ENCODE peak calls at places on chromosomes 6 and 20, in seven cellular contexts. S, J, Z, U, L, R and X are unnamed samples.

GRCh38 chr6:21648475-21649050 is 55.0 kb downstream of the SOX4 start:
- DNase-seq in R (no peak), U (no peak), Z (no peak), L (no peak), S (peak; percentile 37), J (no peak), X (no peak)

GRCh38 chr6:105346052-105346451 is 56.8 kb downstream of the PREP start:
- DNase-seq in R (peak; percentile 74), J (no peak), S (no peak), U (peak; percentile 76), L (no peak), Z (no peak), X (no peak)

GRCh38 chr6:94278146-94278545 is 858.8 kb upstream of the EPHA7 start:
- DNase-seq in S (no peak), R (no peak), L (no peak), Z (no peak), J (no peak), U (no peak), X (no peak)

GRCh38 chr6:142459267-142459666 is 157.5 kb downstream of the ADGRG6 start:
- DNase-seq in R (peak; percentile 33), S (no peak), L (no peak), J (no peak), Z (no peak), U (no peak), X (no peak)

GRCh38 chr20:63102720-63103375 is 96.1 kb upstream of the BHLHE23 start:
- DNase-seq in Z (no peak), S (no peak), U (no peak), L (peak; percentile 24), R (peak; percentile 42), J (no peak), X (peak; percentile 37)

GRCh38 chr6:33860706-33861474 is 57.1 kb upstream of the MLN start:
- DNase-seq in L (no peak), U (no peak), J (no peak), Z (no peak), S (peak; percentile 29), R (peak; percentile 63), X (no peak)

GRCh38 chr6:359261-360035 is 32.1 kb upstream of the IRF4 start:
- DNase-seq in J (no peak), R (no peak), L (no peak), Z (no peak), S (no peak), U (no peak), X (no peak)

GRCh38 chr6:8219352-8219943 is 117.1 kb upstream of the EEF1E1 start:
- DNase-seq in Z (peak; percentile 63), L (peak; percentile 42), U (no peak), R (peak; percentile 57), J (peak; percentile 21), S (peak; percentile 43), X (no peak)

GRCh38 chr20:17645010-17645409 is 37.0 kb downstream of the RRBP1 start:
- DNase-seq in J (no peak), S (no peak), R (no peak), U (no peak), L (no peak), Z (no peak), X (peak; percentile 11)

GRCh38 chr6:145815351-145815772 is 767 bp upstream of the FBXO30 start:
- DNase-seq in J (peak; percentile 28), S (no peak), U (no peak), Z (no peak), R (peak; percentile 23), L (peak; percentile 51), X (peak; percentile 67)

GRCh38 chr6:23445157-23445710 is 680.8 kb upstream of the NRSN1 start:
- DNase-seq in L (no peak), R (peak; percentile 37), S (no peak), U (no peak), Z (no peak), J (peak; percentile 60), X (no peak)

GRCh38 chr6:23441813-23442212 is 684.2 kb upstream of the NRSN1 start:
- DNase-seq in J (no peak), U (no peak), L (no peak), R (no peak), S (no peak), Z (no peak), X (no peak)

GRCh38 chr6:23446394-23447001 is 679.5 kb upstream of the NRSN1 start:
- DNase-seq in Z (peak; percentile 3), R (peak; percentile 55), U (no peak), J (peak; percentile 7), S (no peak), L (peak; percentile 24), X (no peak)
- TF ChIP-seq CTCF in Z (peak; percentile 69), R (peak; percentile 73), U (peak; percentile 79), J (peak; percentile 55), S (peak; percentile 35), L (peak; percentile 87), X (peak; percentile 51)

GRCh38 chr6:82246802-82247633 is 526 bp downstream of the IBTK start:
- DNase-seq in S (peak; percentile 63), J (peak; percentile 60), Z (peak; percentile 60), U (no peak), R (peak; percentile 53), L (peak; percentile 74), X (peak; percentile 71)
- TF ChIP-seq CTCF in S (no peak), J (no peak), Z (no peak), U (no peak), R (no peak), L (no peak), X (no peak)

DNA sequence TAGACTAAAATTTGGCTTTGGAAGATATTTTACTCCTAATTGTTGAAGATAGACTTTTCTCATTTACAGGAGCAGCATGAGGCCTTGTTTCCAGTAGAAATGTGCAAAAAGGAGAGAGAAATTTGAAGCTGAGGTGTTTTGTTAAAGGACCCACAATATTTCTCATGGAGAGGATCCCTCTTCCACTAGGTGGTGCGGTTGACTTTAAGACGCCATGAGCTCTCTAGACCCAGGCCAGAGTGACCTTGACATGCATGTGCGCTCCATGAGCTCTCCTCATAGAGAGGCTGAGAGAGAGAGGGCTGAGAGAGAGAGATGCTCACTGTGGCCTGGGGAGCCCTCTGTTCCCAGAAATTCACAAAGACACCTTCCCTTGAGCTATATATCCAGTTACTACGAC is 861.2 kb upstream of the EYS start:
- DNase-seq in U (no peak), J (no peak), R (no peak), S (no peak), L (peak; percentile 30), Z (no peak), X (no peak)
- TF ChIP-seq CTCF in U (no peak), J (no peak), R (no peak), S (no peak), L (peak; percentile 42), Z (no peak), X (no peak)

DNA sequence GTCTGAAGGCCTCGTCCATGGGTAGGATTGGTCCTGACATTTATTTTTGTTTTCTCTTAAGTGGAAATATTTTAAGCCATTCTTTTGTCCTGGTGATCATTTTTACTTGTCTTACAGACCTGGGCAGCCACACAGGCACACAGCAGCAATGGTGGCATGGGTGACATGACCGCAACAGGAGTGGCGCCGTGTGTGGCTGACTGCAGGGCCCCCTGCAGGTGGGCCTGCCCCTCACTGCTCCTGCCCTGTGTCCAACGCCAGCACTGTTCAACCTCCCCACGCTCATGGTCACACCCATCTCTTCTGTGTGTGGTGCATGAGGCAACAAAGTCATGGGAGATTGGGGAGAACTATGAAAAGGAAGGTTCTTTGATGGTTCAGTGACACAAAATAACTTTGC is 151.9 kb downstream of the MYLK4 start:
- DNase-seq in J (no peak), U (no peak), L (no peak), S (no peak), Z (no peak), R (no peak), X (no peak)
- TF ChIP-seq CTCF in J (no peak), U (no peak), L (no peak), S (no peak), Z (no peak), R (no peak), X (no peak)

DNA sequence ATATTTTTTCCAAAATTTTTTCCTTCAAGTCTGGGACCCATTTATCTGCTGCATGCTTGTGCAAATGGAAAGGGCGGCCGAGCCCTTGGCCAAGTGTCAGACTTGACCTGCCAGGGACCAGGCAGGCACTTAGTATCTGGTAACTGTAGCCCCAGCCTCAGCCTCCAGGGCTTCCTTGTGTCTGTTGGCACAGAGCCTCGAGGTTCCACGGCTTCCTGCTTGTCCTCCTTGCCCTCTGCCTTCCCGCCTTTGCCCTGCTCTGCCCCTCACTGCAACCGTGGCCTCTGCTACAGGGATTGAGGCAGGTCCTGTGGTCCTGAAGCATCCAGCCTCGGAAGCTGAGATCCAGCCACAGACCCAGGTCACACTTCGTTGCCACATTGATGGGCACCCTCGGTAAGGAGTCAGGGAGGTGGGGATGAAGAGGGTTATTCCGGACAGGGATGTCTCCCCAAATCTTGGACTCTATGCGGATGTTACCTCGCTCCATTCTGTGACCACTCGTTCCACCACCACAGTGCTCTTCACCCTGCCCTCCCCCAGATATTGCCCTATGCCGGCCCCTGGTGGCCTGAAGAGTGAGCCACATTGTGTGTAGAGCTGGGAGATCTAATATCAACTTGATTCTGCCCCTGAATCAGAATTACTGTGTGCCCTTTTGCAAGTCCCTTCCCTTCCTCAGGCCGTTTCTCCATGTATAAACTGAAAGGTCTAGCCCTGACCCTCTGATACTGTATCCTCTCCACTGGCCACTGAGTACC is 41.5 kb upstream of the SRF start:
- DNase-seq in L (peak; percentile 71), J (no peak), R (peak; percentile 54), U (no peak), S (peak; percentile 41), Z (no peak), X (peak; percentile 63)
- TF ChIP-seq CTCF in L (peak; percentile 90), J (peak; percentile 38), R (peak; percentile 84), U (peak; percentile 77), S (peak; percentile 73), Z (peak; percentile 57), X (no peak)

GRCh38 chr20:6580486-6580885 is 187.0 kb upstream of the BMP2 start:
- DNase-seq in Z (no peak), J (no peak), R (no peak), S (no peak), U (no peak), L (no peak), X (no peak)

GRCh38 chr20:6579824-6580223 is 187.7 kb upstream of the BMP2 start:
- DNase-seq in U (no peak), Z (no peak), S (no peak), R (peak; percentile 54), L (no peak), J (no peak), X (no peak)

GRCh38 chr20:6582449-6582848 is 185.0 kb upstream of the BMP2 start:
- DNase-seq in U (no peak), Z (no peak), L (no peak), R (no peak), J (no peak), S (no peak), X (no peak)

GRCh38 chr20:6579417-6579816 is 188.1 kb upstream of the BMP2 start:
- DNase-seq in L (no peak), Z (no peak), U (no peak), S (no peak), R (peak; percentile 11), J (no peak), X (no peak)

GRCh38 chr20:6583134-6583738 is 184.2 kb upstream of the BMP2 start:
- DNase-seq in L (peak; percentile 26), R (peak; percentile 52), Z (peak; percentile 18), S (peak; percentile 32), U (no peak), J (peak; percentile 47), X (peak; percentile 38)
- TF ChIP-seq CTCF in L (peak; percentile 68), R (peak; percentile 81), Z (peak; percentile 79), S (peak; percentile 86), U (peak; percentile 86), J (peak; percentile 70), X (peak; percentile 71)